ENCODE peak calls at places on chromosomes 6 and 20, in four cellular contexts. Q is uterus, B is transverse colon, J is HepG2. C is an unnamed sample.

GRCh38 chr6:24536466-24536865 is 41.7 kb downstream of the ALDH5A1 start:
- DNase-seq in Q (no peak), B (no peak), J (no peak), C (no peak)

GRCh38 chr20:34579936-34580587 is 21.5 kb downstream of the MAP1LC3A start:
- DNase-seq in Q (no peak), J (no peak), B (peak; percentile 76), C (peak; percentile 76)

GRCh38 chr6:88982720-88983119 is 19.3 kb upstream of the RNGTT start:
- DNase-seq in Q (peak; percentile 78), J (peak; percentile 55), B (no peak), C (no peak)

GRCh38 chr6:131368077-131368911 is 204.7 kb upstream of the ARG1 start:
- DNase-seq in J (no peak), B (peak; percentile 76), Q (peak; percentile 13), C (no peak)

GRCh38 chr6:122122686-122123085 is 276.8 kb upstream of the HSF2 start:
- DNase-seq in Q (no peak), B (no peak), J (no peak), C (no peak)

GRCh38 chr6:112800439-112800838 is 453.3 kb downstream of the RFPL4B start:
- DNase-seq in Q (no peak), J (no peak), B (no peak), C (no peak)

GRCh38 chr6:75291744-75292143 is 7.2 kb upstream of the TMEM30A start:
- DNase-seq in B (no peak), J (no peak), Q (no peak), C (no peak)

GRCh38 chr6:138765896-138766487 is 7.6 kb upstream of the CCDC28A start:
- DNase-seq in J (peak; percentile 48), Q (no peak), B (no peak), C (no peak)

GRCh38 chr6:68468244-68468884 is 166.7 kb upstream of the ADGRB3 start:
- DNase-seq in J (no peak), B (no peak), Q (no peak), C (no peak)

GRCh38 chr6:101266063-101266462 is 127.4 kb upstream of the GRIK2 start:
- DNase-seq in J (no peak), Q (no peak), B (no peak), C (no peak)

GRCh38 chr20:22805219-22805618 is 220.8 kb upstream of the FOXA2 start:
- DNase-seq in B (no peak), Q (no peak), J (peak; percentile 17), C (no peak)

GRCh38 chr6:53691667-53692133 is 26.1 kb upstream of the KLHL31 start:
- DNase-seq in B (no peak), Q (no peak), J (no peak), C (no peak)

GRCh38 chr6:22448311-22448711 is 121.1 kb upstream of the HDGFL1 start:
- DNase-seq in J (no peak), Q (no peak), B (no peak), C (no peak)

GRCh38 chr20:8424010-8424409 is 291.9 kb downstream of the PLCB1 start:
- DNase-seq in B (no peak), Q (no peak), J (no peak), C (no peak)

GRCh38 chr20:51497542-51498467 is 44.7 kb downstream of the NFATC2 start:
- DNase-seq in B (no peak), J (no peak), Q (peak; percentile 38), C (peak; percentile 59)

GRCh38 chr6:3919130-3919628 is 70.0 kb downstream of the FAM50B start:
- DNase-seq in B (no peak), Q (no peak), J (no peak), C (no peak)

GRCh38 chr6:42929928-42930360 is 664 bp downstream of the CNPY3 start:
- DNase-seq in J (no peak), Q (no peak), B (peak; percentile 48), C (peak; percentile 84)

GRCh38 chr20:18577942-18578341 is 9.9 kb upstream of the DTD1 start:
- DNase-seq in Q (no peak), J (no peak), B (no peak), C (no peak)

GRCh38 chr6:89351632-89352328 is 742 bp downstream of the UBE2J1 start:
- DNase-seq in J (no peak), B (no peak), Q (no peak), C (no peak)

GRCh38 chr6:79230149-79230548 is 4.3 kb downstream of the HMGN3 start:
- DNase-seq in B (no peak), Q (no peak), J (no peak), C (no peak)

GRCh38 chr20:56724246-56724757 is 95.2 kb downstream of the TFAP2C start:
- DNase-seq in J (no peak), Q (peak; percentile 35), B (no peak), C (no peak)

GRCh38 chr20:20317195-20318113 is 50.5 kb upstream of the INSM1 start:
- DNase-seq in Q (no peak), B (peak; percentile 18), J (no peak), C (peak; percentile 50)

GRCh38 chr6:52527436-52527835 is 49.4 kb downstream of the TRAM2 start:
- DNase-seq in B (no peak), Q (no peak), J (no peak), C (peak; percentile 15)

GRCh38 chr20:33277471-33278441 is 5.3 kb upstream of the BPIFB1 start:
- DNase-seq in B (no peak), J (peak; percentile 53), Q (no peak), C (no peak)

GRCh38 chr20:59104848-59105247 is 58.8 kb upstream of the ZNF831 start:
- DNase-seq in Q (no peak), J (no peak), B (no peak), C (no peak)

GRCh38 chr6:138382498-138383265 is 5.0 kb downstream of the SMIM28 start:
- DNase-seq in Q (no peak), B (no peak), J (no peak), C (no peak)

GRCh38 chr6:93820465-93821082 is 401.2 kb upstream of the EPHA7 start:
- DNase-seq in Q (no peak), B (no peak), J (no peak), C (no peak)

GRCh38 chr20:3209946-3210317 is 634 bp downstream of the ITPA start:
- DNase-seq in J (no peak), Q (no peak), B (no peak), C (no peak)

DNA sequence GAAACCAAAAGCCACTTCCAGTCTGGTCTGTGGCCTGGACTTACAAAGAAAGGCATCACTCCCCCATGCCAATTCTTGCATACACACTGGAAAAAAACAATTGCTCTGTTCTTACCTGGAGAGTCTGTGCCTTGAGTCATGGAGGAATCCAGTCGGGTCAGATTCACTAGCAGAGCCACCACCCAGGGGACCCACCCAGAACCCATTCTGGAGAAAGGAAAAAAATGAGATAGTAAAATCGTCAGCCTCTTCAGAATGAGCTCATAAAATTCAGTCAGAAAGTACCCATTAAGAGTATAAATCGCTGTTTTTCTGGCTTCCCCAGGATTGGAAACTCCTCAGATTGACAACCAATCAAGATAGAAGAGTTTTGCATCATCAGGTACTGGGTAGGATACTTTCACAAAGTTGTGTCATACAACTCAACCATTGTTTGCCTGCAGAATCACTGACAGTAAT is at the start of gene HLA-DOB:
- DNase-seq in B (no peak), Q (no peak), J (no peak), C (no peak)
- H3K4me3 ChIP-seq in B (no peak within 1 kb of the TSS), Q (no peak within 1 kb of the TSS), J (no peak within 1 kb of the TSS), C (peak within 1 kb of the TSS; percentile 24)

GRCh38 chr6:45231660-45232059 is 96.5 kb upstream of the RUNX2 start:
- DNase-seq in B (no peak), Q (no peak), J (no peak), C (no peak)

GRCh38 chr6:45229416-45229815 is 98.7 kb upstream of the RUNX2 start:
- DNase-seq in J (no peak), B (no peak), Q (no peak), C (no peak)

GRCh38 chr6:45222380-45222779 is 105.8 kb upstream of the RUNX2 start:
- DNase-seq in Q (no peak), B (no peak), J (no peak), C (no peak)

GRCh38 chr6:45226081-45226480 is 102.0 kb upstream of the RUNX2 start:
- DNase-seq in B (no peak), J (no peak), Q (no peak), C (no peak)
- TF ChIP-seq CTCF in B (no peak), J (no peak), Q (no peak), C (no peak)

GRCh38 chr6:151390276-151391020 is 911 bp downstream of the ZBTB2 start:
- DNase-seq in J (peak; percentile 99), B (peak; percentile 97), Q (peak; percentile 96), C (peak; percentile 98)

GRCh38 chr6:151391471-151392428 is at the start of gene ZBTB2:
- DNase-seq in Q (peak; percentile 76), B (peak; percentile 73), J (peak; percentile 83), C (peak; percentile 79)

GRCh38 chr6:151389640-151390275 is 1.6 kb downstream of the ZBTB2 start:
- DNase-seq in Q (peak; percentile 80), B (peak; percentile 74), J (peak; percentile 64), C (no peak)

GRCh38 chr6:151392429-151392828 is 1.1 kb upstream of the ZBTB2 start:
- DNase-seq in B (no peak), J (no peak), Q (no peak), C (no peak)

DNA sequence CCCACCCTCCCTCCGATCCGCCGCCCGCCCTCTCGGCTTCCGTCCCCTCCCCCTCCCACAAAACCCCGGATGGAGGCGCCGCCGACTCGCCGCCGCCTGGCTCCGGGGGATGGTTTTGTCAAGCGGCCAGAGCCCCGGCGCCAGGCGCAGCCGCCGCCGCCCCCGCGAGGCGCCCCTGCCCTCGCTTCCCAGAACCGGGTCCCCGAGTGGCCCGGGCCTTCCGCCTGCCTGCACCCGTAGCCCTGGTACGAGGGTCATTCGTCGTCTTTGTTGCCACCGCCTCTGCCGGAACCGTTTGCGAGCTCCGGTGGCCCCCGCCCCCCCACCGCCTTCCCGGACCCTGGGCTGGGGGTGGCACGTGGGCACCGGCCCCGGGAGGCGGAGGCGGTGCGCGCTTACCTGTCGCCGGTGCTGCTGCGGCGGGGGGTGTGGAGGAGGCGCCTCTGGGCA is 313 bp downstream of the ZBTB2 start:
- DNase-seq in J (peak; percentile 52), Q (peak; percentile 77), B (peak; percentile 83), C (peak; percentile 67)
- TF ChIP-seq POLR2A in J (no peak), Q (no peak), B (no peak), C (no peak)

DNA sequence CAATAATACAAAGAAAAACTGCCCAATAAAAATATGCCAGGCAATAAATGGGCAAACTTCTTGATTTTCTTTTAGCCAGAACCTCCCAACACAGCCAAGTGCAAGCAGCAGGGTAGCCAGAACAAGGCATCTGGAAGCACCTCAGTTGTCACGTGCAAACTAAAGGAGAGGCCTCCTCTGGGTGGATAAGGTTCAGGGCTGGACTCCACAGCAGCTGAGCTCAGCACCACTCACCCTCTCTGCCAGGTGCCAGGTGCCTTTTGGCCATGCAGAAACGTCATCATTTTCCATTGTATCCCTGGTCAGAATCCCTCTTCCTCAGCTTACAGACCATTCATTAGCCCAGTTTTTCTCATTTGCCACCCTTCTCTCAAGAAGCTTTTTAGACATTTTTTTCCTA is 52.7 kb downstream of the SOD2 start:
- DNase-seq in Q (no peak), J (no peak), B (no peak), C (no peak)
- H3K4me3 ChIP-seq in Q (no peak overlapping the region), J (no peak overlapping the region), B (no peak overlapping the region), C (no peak overlapping the region)

GRCh38 chr20:17287998-17288397 is 61.2 kb downstream of the PCSK2 start:
- DNase-seq in Q (no peak), B (no peak), J (no peak), C (no peak)

DNA sequence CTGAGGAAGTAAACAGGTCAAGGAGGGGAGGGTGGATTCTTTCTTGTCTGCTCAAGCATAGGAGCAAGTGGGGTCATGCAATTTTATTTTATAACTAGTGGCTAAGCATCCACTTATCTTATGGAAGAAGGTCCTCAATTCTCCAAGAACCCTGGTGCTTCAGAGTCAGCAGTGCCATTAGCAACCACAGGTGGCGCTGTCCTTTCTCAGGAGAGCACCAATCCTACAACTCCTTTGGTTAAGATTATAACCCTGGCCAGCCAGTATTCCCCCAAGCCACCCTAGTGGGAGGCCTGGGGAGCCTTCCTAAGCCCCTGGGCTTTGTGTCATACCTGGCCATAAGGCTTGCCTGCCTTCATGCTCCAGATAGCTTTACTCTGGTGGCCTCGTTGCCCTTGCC is 60.7 kb downstream of the PCSK2 start:
- DNase-seq in J (no peak), Q (no peak), B (no peak), C (no peak)
- TF ChIP-seq CTCF in J (no peak), Q (no peak), B (no peak), C (no peak)

C was measured in Peyer's patch.